ENCODE peak calls at places on chromosomes 6 and 20, in ten cellular contexts. T, Y, Q, J, Z, D, E, B, I and W are unnamed samples.

GRCh38 chr6:136365781-136366354 is 76.2 kb upstream of the BCLAF1 start:
- DNase-seq in T (peak; percentile 4), Y (no peak), Q (peak; percentile 73), J (no peak), Z (peak; percentile 7), D (no peak), E (no peak), B (no peak), I (no peak), W (no peak)

GRCh38 chr6:156720739-156721714 is 56.2 kb upstream of the ARID1B start:
- DNase-seq in T (peak; percentile 31), Y (peak; percentile 59), Q (no peak), J (no peak), Z (no peak), D (peak; percentile 48), E (no peak), B (peak; percentile 41), I (no peak), W (peak; percentile 35)

GRCh38 chr20:34891166-34892062 is 15.0 kb downstream of the ACSS2 start:
- DNase-seq in T (peak; percentile 88), Y (no peak), Q (no peak), J (peak; percentile 81), Z (no peak), D (peak; percentile 87), E (peak; percentile 89), B (no peak), I (no peak), W (no peak)

GRCh38 chr6:15509335-15509933 is 153.4 kb downstream of the DTNBP1 start:
- DNase-seq in T (peak; percentile 39), Y (no peak), Q (no peak), J (no peak), Z (no peak), D (peak; percentile 45), E (no peak), B (no peak), I (no peak), W (no peak)

GRCh38 chr6:12576389-12576788 is 140.2 kb upstream of the PHACTR1 start:
- DNase-seq in T (peak; percentile 58), Y (no peak), Q (no peak), J (no peak), Z (no peak), D (peak; percentile 70), E (peak; percentile 38), B (peak; percentile 48), I (no peak), W (no peak)

GRCh38 chr6:127120109-127120786 is 1.8 kb downstream of the RSPO3 start:
- DNase-seq in T (no peak), Y (peak; percentile 32), Q (no peak), J (no peak), Z (no peak), D (no peak), E (no peak), B (no peak), I (peak; percentile 48), W (no peak)

GRCh38 chr6:161369339-161369738 is 95.5 kb upstream of the AGPAT4 start:
- DNase-seq in T (peak; percentile 81), Y (no peak), Q (no peak), J (no peak), Z (no peak), D (peak; percentile 96), E (peak; percentile 98), B (no peak), I (no peak), W (no peak)

GRCh38 chr6:92922216-92922806 is 497.0 kb downstream of the EPHA7 start:
- DNase-seq in T (no peak), Y (no peak), Q (no peak), J (no peak), Z (no peak), D (no peak), E (no peak), B (no peak), I (no peak), W (no peak)

GRCh38 chr20:4795394-4795793 is 73.7 kb downstream of the PRND start:
- DNase-seq in T (peak; percentile 80), Y (peak; percentile 58), Q (no peak), J (no peak), Z (peak; percentile 21), D (peak; percentile 80), E (peak; percentile 86), B (peak; percentile 61), I (no peak), W (no peak)

GRCh38 chr6:158666637-158667359 is 16.9 kb downstream of the SYTL3 start:
- DNase-seq in T (peak; percentile 71), Y (peak; percentile 48), Q (no peak), J (peak; percentile 100), Z (no peak), D (peak; percentile 97), E (peak; percentile 79), B (no peak), I (no peak), W (peak; percentile 59)

GRCh38 chr6:161242779-161243693 is 30.8 kb downstream of the AGPAT4 start:
- DNase-seq in T (peak; percentile 41), Y (no peak), Q (peak; percentile 68), J (no peak), Z (peak; percentile 74), D (no peak), E (peak; percentile 92), B (no peak), I (peak; percentile 22), W (no peak)

GRCh38 chr6:46996860-46997641 is 45.1 kb downstream of the ADGRF1 start:
- DNase-seq in T (no peak), Y (no peak), Q (no peak), J (no peak), Z (no peak), D (no peak), E (no peak), B (no peak), I (no peak), W (no peak)

GRCh38 chr20:19683168-19683567 is 74.9 kb upstream of the RIN2 start:
- DNase-seq in T (no peak), Y (no peak), Q (no peak), J (no peak), Z (no peak), D (no peak), E (no peak), B (no peak), I (no peak), W (peak; percentile 49)

GRCh38 chr6:80223743-80224212 is 117.3 kb downstream of the BCKDHB start:
- DNase-seq in T (no peak), Y (no peak), Q (no peak), J (no peak), Z (no peak), D (no peak), E (peak; percentile 98), B (no peak), I (no peak), W (no peak)